ENCODE peak calls at places on chromosomes 5 and 9, in four cellular contexts. O, C, A and X are unnamed samples.

GRCh38 chr5:133938039-133938821 is 30.2 kb downstream of the C5orf15 start:
- DNase-seq in O (no peak), A (no peak), C (no peak), X (no peak)

GRCh38 chr5:82586176-82586575 is 308.0 kb upstream of the RPS23 start:
- DNase-seq in A (no peak), O (no peak), C (no peak), X (no peak)

GRCh38 chr9:89661956-89662717 is 57.3 kb downstream of the GADD45G start:
- DNase-seq in A (peak), C (peak), O (peak), X (peak)

GRCh38 chr5:139958749-139959148 is 84.3 kb downstream of the NRG2 start:
- DNase-seq in O (no peak), A (no peak), C (no peak), X (no peak)

GRCh38 chr5:172754957-172755356 is 16.0 kb downstream of the DUSP1 start:
- DNase-seq in C (no peak), A (no peak), O (no peak), X (no peak)

GRCh38 chr5:39740404-39740803 is 315.6 kb upstream of the DAB2 start:
- DNase-seq in O (no peak), C (no peak), A (no peak), X (no peak)

GRCh38 chr5:32785639-32786216 is 74.6 kb downstream of the NPR3 start:
- DNase-seq in O (no peak), A (no peak), C (no peak), X (peak)

GRCh38 chr5:115749016-115749415 is 67.4 kb downstream of the CDO1 start:
- DNase-seq in C (no peak), O (no peak), A (no peak), X (no peak)

GRCh38 chr9:120715331-120715924 is 1.2 kb upstream of the MEGF9 start:
- DNase-seq in A (peak), O (peak), C (peak), X (peak)

GRCh38 chr9:107637421-107638420 is 148.2 kb upstream of the KLF4 start:
- DNase-seq in O (peak), C (peak), A (peak), X (peak)

GRCh38 chr5:6201626-6202025 is 176.7 kb downstream of the MED10 start:
- DNase-seq in A (no peak), O (no peak), C (no peak), X (no peak)

GRCh38 chr9:100427366-100428263 is 672 bp downstream of the MSANTD3 start:
- DNase-seq in A (no peak), C (peak), O (peak), X (peak)
- H2BK120ac ChIP-seq in A (no peak), C (no peak), O (peak), X (peak)

GRCh38 chr9:74078647-74079046 is 418.5 kb upstream of the RORB start:
- DNase-seq in O (no peak), A (no peak), C (no peak), X (peak)
- H2BK120ac ChIP-seq in O (no peak), A (no peak), C (no peak), X (no peak)

GRCh38 chr9:131745611-131746010 is 5.7 kb upstream of the RAPGEF1 start:
- DNase-seq in C (no peak), O (no peak), A (no peak), X (no peak)
- H2BK120ac ChIP-seq in C (no peak), O (no peak), A (no peak), X (no peak)

DNA sequence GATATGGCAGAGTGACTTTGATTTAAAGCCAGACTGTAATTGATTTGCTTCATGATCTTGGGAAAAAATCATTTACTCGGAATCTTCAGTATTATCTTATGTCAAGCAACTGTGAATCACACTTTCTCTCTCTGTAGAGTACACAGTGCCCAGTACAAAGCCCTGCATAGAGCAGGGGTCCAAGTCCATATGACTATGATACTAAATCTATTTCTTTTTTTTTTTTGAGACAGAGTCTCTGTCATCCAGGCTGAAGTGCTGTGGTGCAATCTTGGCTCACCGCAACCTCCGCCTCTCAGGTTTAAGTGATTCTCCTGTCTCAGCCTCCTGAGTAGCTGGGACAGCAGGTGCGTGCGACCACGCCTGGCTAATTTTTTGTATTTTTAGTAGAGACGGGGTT is 194.8 kb upstream of the SEMA6A start:
- DNase-seq in A (no peak), C (no peak), O (no peak), X (no peak)
- H2BK120ac ChIP-seq in A (no peak), C (no peak), O (no peak), X (no peak)

DNA sequence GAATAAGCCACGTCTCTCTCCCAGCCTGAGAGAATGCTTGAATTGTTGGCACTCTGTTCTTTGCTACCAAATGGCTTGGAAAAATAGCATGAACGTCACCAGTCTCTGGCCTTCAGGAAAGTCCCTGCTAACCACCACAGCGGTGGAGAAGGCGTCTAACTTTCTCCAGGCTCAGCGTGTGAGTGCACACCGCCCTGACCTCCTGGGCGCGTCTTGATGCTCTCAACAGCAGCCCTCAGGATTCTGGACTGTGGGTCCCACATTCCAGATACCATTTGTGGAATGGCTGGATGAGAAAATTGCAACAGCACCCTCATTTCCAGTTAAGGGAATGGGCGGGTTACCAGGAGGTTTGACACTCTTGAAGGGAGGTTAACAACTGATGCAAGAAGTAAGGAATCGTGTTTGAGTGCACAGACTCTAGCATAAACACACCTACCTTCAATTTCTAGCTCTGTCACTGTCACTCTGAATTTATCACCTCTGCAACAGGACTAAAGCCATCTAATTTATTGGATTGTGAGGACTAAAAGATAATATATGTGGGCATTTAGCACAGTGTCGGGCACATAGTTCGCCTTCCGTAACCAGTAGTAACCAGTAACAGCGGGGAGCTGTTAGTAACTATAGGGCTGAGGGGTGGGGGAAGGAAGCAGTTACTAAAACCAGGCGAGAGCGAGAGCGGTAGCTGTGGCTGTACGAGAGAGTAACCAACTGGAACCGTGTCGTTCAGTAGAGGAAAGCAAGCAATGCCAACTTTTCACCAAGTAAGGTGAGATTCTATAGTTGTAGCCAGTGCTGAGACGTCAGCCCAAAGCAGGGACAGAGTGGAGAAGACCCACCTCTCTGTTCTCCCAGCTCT is 807 bp upstream of the PLGRKT start:
- DNase-seq in O (peak), A (peak), C (no peak), X (peak)
- H2BK120ac ChIP-seq in O (peak), A (no peak), C (no peak), X (no peak)

DNA sequence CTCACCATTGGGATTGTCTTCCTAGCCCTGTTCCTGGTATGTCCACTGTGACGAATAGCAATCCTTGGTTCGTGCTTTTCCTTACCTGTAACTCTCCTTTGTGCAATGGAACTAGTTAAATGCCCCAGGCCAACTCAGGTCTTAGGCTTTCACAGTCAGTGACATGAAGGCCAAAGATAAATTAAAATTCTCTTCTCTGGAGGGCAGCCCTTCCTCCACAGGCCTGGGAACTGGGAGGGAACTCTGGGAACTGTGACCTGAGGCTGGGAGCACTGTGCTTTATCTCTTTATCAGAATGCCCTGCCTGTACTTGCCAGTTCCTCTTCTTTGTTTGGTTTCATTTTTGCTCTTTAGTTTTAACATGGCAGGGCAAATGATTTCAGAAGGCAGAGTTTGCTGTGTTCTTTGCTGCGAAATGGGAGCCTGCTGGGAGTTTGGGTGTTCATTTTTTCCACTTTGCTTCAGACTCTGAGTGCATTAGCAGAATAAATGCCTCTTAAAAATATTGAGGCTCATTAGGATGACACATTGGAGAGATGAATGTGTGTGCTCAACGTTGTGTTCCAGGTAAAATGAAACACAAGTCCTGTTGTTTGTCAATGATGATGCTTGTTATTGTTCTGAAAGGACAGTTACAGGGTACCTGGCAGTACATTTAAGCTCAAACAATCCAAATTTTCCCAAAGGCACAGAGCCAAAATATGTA is 118.1 kb downstream of the NUDT12 start:
- DNase-seq in A (no peak), C (no peak), O (no peak), X (no peak)
- H2BK120ac ChIP-seq in A (no peak), C (no peak), O (no peak), X (no peak)

DNA sequence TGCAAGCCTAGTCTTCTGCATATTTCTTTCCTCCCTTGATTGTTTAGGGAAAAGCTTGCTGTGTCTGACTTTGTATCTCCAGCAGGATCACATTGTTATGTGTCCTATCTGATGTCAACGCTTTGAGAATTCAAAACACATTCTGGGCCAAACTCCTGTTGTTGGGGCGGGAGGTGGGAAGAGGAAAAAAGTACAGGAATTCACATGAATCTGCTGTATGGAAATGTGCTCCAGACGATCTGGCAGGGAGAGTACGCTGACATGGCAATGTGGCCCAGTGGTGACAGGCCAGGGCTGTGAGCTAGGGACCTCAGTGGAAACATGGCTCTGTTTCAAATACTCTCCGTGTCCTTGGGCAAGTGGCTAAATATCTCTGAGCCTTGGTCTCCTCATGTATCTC is 87.4 kb upstream of the GNA14 start:
- DNase-seq in O (peak), C (no peak), A (no peak), X (no peak)
- H2BK120ac ChIP-seq in O (no peak), C (no peak), A (no peak), X (no peak)

DNA sequence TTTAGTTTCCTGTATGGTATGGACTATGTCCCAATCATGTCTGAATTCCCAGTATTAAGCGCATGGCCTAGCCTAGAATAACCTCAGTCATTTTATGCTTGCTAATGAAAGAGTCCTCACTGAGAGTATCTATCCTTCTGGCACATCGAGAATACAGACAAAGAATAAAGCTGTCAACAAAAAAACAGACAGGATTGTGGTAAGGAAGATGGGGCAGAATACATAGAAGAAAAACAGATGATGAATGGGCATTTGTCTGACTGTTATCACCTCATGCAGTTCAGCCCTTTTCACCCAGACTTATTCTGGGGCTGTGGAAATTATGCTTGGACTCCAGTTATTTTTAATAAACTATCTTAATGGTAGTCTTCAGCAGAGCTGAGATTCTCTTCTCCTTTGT is 363.8 kb upstream of the TNC start:
- DNase-seq in O (no peak), C (no peak), A (no peak), X (no peak)
- H2BK120ac ChIP-seq in O (no peak), C (no peak), A (no peak), X (no peak)

GRCh38 chr9:16309350-16310271 is 560.9 kb downstream of the BNC2 start:
- DNase-seq in O (peak), A (no peak), C (peak), X (no peak)
- H2BK120ac ChIP-seq in O (no peak), A (no peak), C (no peak), X (no peak)

GRCh38 chr9:124132671-124133147 is 121.1 kb downstream of the LHX2 start:
- DNase-seq in A (no peak), C (no peak), O (peak), X (no peak)

GRCh38 chr9:124135813-124136365 is 121.9 kb upstream of the NEK6 start:
- DNase-seq in O (no peak), A (no peak), C (no peak), X (no peak)

GRCh38 chr9:124137009-124137943 is 120.5 kb upstream of the NEK6 start:
- DNase-seq in A (peak), O (peak), C (no peak), X (no peak)

GRCh38 chr9:124133752-124134151 is 122.2 kb downstream of the LHX2 start:
- DNase-seq in A (no peak), O (peak), C (no peak), X (peak)

GRCh38 chr9:124134526-124134925 is 123.0 kb downstream of the LHX2 start:
- DNase-seq in A (no peak), O (no peak), C (no peak), X (no peak)
- H2BK120ac ChIP-seq in A (no peak), O (no peak), C (no peak), X (no peak)